ENCODE peak calls at places on chromosomes 16 and 17, in four cellular contexts. H, X, F and T are unnamed samples. For H3K27me3, the result is how much of the 10 kb centered on the place peaks cover.

GRCh38 chr17:10127819-10128375 is 70.5 kb downstream of the GAS7 start:
- DNase-seq in H (peak), X (no peak), F (no peak), T (peak)

GRCh38 chr17:74385201-74385600 is 17.9 kb downstream of the GPR142 start:
- DNase-seq in H (no peak), X (no peak), F (no peak), T (no peak)

GRCh38 chr17:73286863-73287296 is 24.9 kb downstream of the CDC42EP4 start:
- DNase-seq in F (no peak), X (no peak), H (no peak), T (no peak)

GRCh38 chr16:5649762-5650445 is 552.3 kb upstream of the EEF2KMT start:
- DNase-seq in H (no peak), F (no peak), X (no peak), T (no peak)

GRCh38 chr16:66585477-66586239 is 6.4 kb downstream of the CMTM2 start:
- DNase-seq in H (no peak), X (no peak), F (no peak), T (no peak)

GRCh38 chr16:84648595-84649510 is 542 bp downstream of the KLHL36 start:
- DNase-seq in H (no peak), F (no peak), X (no peak), T (no peak)

GRCh38 chr17:44758414-44759095 is at the start of gene ADAM11:
- DNase-seq in X (no peak), F (no peak), H (no peak), T (no peak)

GRCh38 chr17:76266244-76266938 is 1.2 kb downstream of the UBALD2 start:
- DNase-seq in X (peak), H (no peak), F (no peak), T (no peak)

GRCh38 chr16:88988980-88989791 is 12.2 kb upstream of the CBFA2T3 start:
- DNase-seq in H (no peak), F (no peak), X (no peak), T (no peak)

GRCh38 chr16:67641779-67642708 is 2.9 kb upstream of the CARMIL2 start:
- DNase-seq in H (no peak), X (no peak), F (no peak), T (no peak)

GRCh38 chr16:56771558-56772279 is 41.8 kb downstream of the NUP93 start:
- DNase-seq in H (no peak), F (no peak), X (no peak), T (no peak)

GRCh38 chr16:85171809-85172464 is 59.7 kb upstream of the CIBAR2 start:
- DNase-seq in X (no peak), F (no peak), H (no peak), T (no peak)

GRCh38 chr16:87131996-87132345 is 185.2 kb downstream of the C16orf95 start:
- DNase-seq in F (no peak), H (no peak), X (no peak), T (no peak)

GRCh38 chr17:19720631-19721426 is 4.4 kb upstream of the SLC47A2 start:
- DNase-seq in H (no peak), X (peak), F (no peak), T (no peak)

GRCh38 chr17:63189930-63190329 is 223.9 kb downstream of the TANC2 start:
- DNase-seq in H (no peak), F (no peak), X (no peak), T (no peak)

GRCh38 chr16:74450236-74450635 is 29.0 kb upstream of the CLEC18B start:
- DNase-seq in F (no peak), X (no peak), H (no peak), T (no peak)

GRCh38 chr17:77942111-77942988 is 16.2 kb upstream of the TNRC6C start:
- DNase-seq in H (no peak), F (no peak), X (peak), T (no peak)

GRCh38 chr17:71145486-71145885 is 975.3 kb upstream of the SOX9 start:
- DNase-seq in F (no peak), X (no peak), H (no peak), T (no peak)

GRCh38 chr16:88449267-88449561 is 3.9 kb upstream of the ZFPM1 start:
- DNase-seq in H (no peak), X (no peak), F (no peak), T (no peak)

GRCh38 chr16:4904108-4904941 is 32.6 kb downstream of the PPL start:
- DNase-seq in X (no peak), H (no peak), F (no peak), T (no peak)

GRCh38 chr16:84391151-84391873 is 23.0 kb downstream of the ATP2C2 start:
- DNase-seq in F (no peak), H (no peak), X (no peak), T (no peak)

GRCh38 chr17:48413613-48414405 is 16.2 kb downstream of the SKAP1 start:
- DNase-seq in F (no peak), H (no peak), X (no peak), T (no peak)
- H3K27me3 ChIP-seq in F (under half), H (under half), X (under half), T (under half)

DNA sequence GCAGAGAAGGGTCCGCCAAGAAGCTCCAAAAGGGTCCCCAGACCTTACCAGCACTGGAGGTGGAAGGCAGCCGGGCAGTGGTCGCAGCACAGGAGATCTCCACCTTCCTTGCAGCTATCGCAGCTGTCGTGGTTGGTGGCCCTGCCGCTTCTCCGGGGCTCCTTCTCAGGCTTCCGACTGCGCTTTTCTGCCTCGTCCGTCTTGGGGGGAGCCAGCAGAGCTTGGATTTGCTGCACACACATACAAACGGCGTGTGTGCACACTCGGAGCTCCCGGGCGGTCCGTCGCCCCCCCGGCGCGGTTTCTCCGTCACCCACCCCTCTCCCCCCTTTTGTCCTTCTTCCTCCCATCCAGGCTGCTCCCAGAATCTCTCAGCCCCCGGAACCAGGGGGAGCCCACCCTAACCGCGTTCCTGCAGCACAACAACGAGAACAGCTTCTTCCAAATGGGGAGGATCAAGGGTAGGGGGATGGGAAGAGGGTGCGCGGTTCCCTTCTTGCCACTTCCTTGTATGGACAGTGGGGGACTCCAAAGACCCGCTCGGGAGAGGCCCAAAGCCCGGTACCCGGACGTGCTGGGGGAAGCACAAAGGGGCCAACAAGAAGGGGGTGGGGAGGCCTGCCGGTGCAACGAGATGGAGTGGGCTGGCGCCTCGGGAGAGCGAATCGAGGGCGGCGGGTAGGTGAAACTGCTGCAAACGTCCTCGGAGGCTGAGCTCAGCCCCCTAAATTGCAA is 1.1 kb downstream of the PHF12 start:
- DNase-seq in F (no peak), H (no peak), X (peak), T (no peak)
- TF ChIP-seq SUZ12 in F (no peak), H (no peak), X (no peak), T (no peak)

GRCh38 chr17:43033947-43034622 is 9.1 kb downstream of the RND2 start:
- DNase-seq in F (no peak), H (no peak), X (no peak), T (no peak)
- TF ChIP-seq YY1 in F (no peak), H (no peak), X (no peak), T (no peak)

GRCh38 chr17:36825956-36826350 is 111.3 kb upstream of the LHX1 start:
- DNase-seq in H (no peak), F (no peak), X (no peak), T (no peak)

GRCh38 chr17:36827056-36827455 is 110.2 kb upstream of the LHX1 start:
- DNase-seq in H (no peak), F (no peak), X (no peak), T (no peak)

GRCh38 chr17:36833279-36833678 is 104.0 kb upstream of the LHX1 start:
- DNase-seq in H (no peak), X (no peak), F (no peak), T (no peak)

GRCh38 chr17:36825113-36825955 is 111.9 kb upstream of the LHX1 start:
- DNase-seq in X (no peak), H (no peak), F (no peak), T (no peak)

DNA sequence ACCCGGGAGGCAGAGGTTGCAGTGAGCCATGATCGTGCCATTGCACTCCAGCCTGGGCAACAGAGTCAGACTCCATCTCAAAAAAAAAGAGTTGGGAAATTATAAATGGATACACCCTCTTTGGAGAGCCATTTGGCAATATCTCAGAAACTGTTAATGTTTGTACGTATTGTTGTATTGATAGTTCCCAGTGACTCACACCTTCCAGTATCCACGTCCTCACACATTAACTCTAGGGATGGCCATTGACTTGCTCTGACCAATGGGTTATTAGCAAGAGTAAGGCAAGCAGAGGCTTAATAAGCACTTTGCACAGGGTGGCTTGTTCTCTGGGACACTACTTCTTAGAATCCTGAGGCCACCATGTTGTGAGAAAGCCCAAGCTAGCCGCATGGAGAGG is 107.6 kb upstream of the LHX1 start:
- DNase-seq in F (no peak), H (no peak), X (no peak), T (no peak)
- H3K27me3 ChIP-seq in F (under half), H (under half), X (under half), T (under half)